ENCODE peak calls at places on chromosome 7, in eight cellular contexts. F is uterus, B is PC-3, X is lower lobe of right lung, A is neuronal stem cell, U is PC-9, H is sigmoid colon, M is hepatocyte. K is an unnamed sample. For H3K9me3, the result is how much of the 10 kb centered on the place peaks cover.

GRCh38 chr7:149330914-149331567 is 69.0 kb downstream of the ZNF783 start:
- DNase-seq in F (no peak), B (peak), X (no peak), A (no peak), U (peak), H (no peak), M (no peak), K (no peak)

GRCh38 chr7:41336455-41336952 is 366.4 kb downstream of the INHBA start:
- DNase-seq in F (no peak), B (no peak), X (no peak), A (no peak), U (no peak), H (no peak), M (no peak), K (no peak)

GRCh38 chr7:151687523-151688235 is 168.0 kb upstream of the RHEB start:
- DNase-seq in F (peak), B (peak), X (peak), A (peak), U (peak), H (peak), M (peak), K (no peak)

GRCh38 chr7:68321076-68321639 is 1277.1 kb upstream of the AUTS2 start:
- DNase-seq in F (peak), B (peak), X (no peak), A (no peak), U (peak), H (peak), M (peak), K (no peak)

GRCh38 chr7:138023618-138024333 is 21.9 kb upstream of the CREB3L2 start:
- DNase-seq in F (no peak), B (no peak), X (no peak), A (no peak), U (no peak), H (no peak), M (no peak), K (no peak)

GRCh38 chr7:73896454-73896853 is 35.5 kb downstream of the TMEM270 start:
- DNase-seq in F (no peak), B (peak), X (no peak), A (no peak), U (no peak), H (no peak), M (no peak), K (no peak)

GRCh38 chr7:55539380-55539779 is 32.9 kb downstream of the VOPP1 start:
- DNase-seq in F (no peak), B (no peak), X (no peak), A (no peak), U (no peak), H (no peak), M (no peak), K (no peak)

GRCh38 chr7:14688208-14688607 is 214.3 kb downstream of the DGKB start:
- DNase-seq in F (no peak), B (no peak), X (no peak), A (no peak), U (no peak), H (no peak), M (no peak), K (no peak)

GRCh38 chr7:127654404-127655392 is 2.7 kb downstream of the SND1 start:
- DNase-seq in F (no peak), B (no peak), X (no peak), A (no peak), U (no peak), H (no peak), M (no peak), K (no peak)

GRCh38 chr7:19963695-19964094 is 190.3 kb upstream of the TMEM196 start:
- DNase-seq in F (no peak), B (no peak), X (no peak), A (no peak), U (no peak), H (no peak), M (no peak), K (no peak)

GRCh38 chr7:158824028-158824427 is 5.3 kb downstream of the ESYT2 start:
- DNase-seq in F (no peak), B (no peak), X (no peak), A (no peak), U (no peak), H (no peak), M (no peak), K (no peak)

GRCh38 chr7:30472771-30473392 is 5.7 kb downstream of the NOD1 start:
- DNase-seq in F (no peak), B (no peak), X (no peak), A (no peak), U (peak), H (peak), M (peak), K (no peak)

GRCh38 chr7:34417781-34418180 is 240.2 kb upstream of the NPSR1 start:
- DNase-seq in F (no peak), B (no peak), X (no peak), A (no peak), U (no peak), H (no peak), M (no peak), K (no peak)

GRCh38 chr7:96121752-96122151 is 200.1 kb downstream of the SLC25A13 start:
- DNase-seq in F (no peak), B (no peak), X (no peak), A (no peak), U (no peak), H (no peak), M (no peak), K (no peak)

GRCh38 chr7:75925717-75926435 is 10.9 kb downstream of the POR start:
- DNase-seq in F (no peak), B (no peak), X (no peak), A (no peak), U (no peak), H (no peak), M (no peak), K (no peak)

GRCh38 chr7:96548664-96549063 is 161.0 kb downstream of the SEM1 start:
- DNase-seq in F (no peak), B (peak), X (no peak), A (no peak), U (peak), H (no peak), M (peak), K (no peak)

GRCh38 chr7:3695602-3696001 is 394.6 kb downstream of the SDK1 start:
- DNase-seq in F (no peak), B (peak), X (no peak), A (no peak), U (no peak), H (no peak), M (no peak), K (no peak)

GRCh38 chr7:131636092-131636491 is 79.7 kb upstream of the PODXL start:
- DNase-seq in F (no peak), B (no peak), X (no peak), A (no peak), U (no peak), H (no peak), M (no peak), K (no peak)

GRCh38 chr7:11212080-11212711 is 238.5 kb downstream of the PHF14 start:
- DNase-seq in F (peak), B (peak), X (no peak), A (peak), U (peak), H (peak), M (peak), K (peak)

GRCh38 chr7:25845341-25845923 is 306.6 kb upstream of the NFE2L3 start:
- DNase-seq in F (no peak), B (no peak), X (no peak), A (no peak), U (no peak), H (no peak), M (peak), K (no peak)

GRCh38 chr7:47521816-47522561 is 59.9 kb downstream of the TNS3 start:
- DNase-seq in F (no peak), B (no peak), X (no peak), A (no peak), U (no peak), H (no peak), M (no peak), K (no peak)

GRCh38 chr7:94274828-94275227 is 119.9 kb upstream of the COL1A2 start:
- DNase-seq in F (no peak), B (no peak), X (no peak), A (no peak), U (no peak), H (no peak), M (no peak), K (no peak)

GRCh38 chr7:54541941-54542618 is at the start of gene VSTM2A:
- DNase-seq in F (no peak), B (no peak), X (no peak), A (peak), U (no peak), H (no peak), M (peak), K (no peak)

GRCh38 chr7:55130554-55131198 is 111.9 kb downstream of the EGFR start:
- DNase-seq in F (peak), B (no peak), X (no peak), A (peak), U (peak), H (peak), M (no peak), K (no peak)

GRCh38 chr7:94395141-94396041 is 696 bp downstream of the COL1A2 start:
- DNase-seq in F (peak), B (peak), X (no peak), A (peak), U (no peak), H (peak), M (peak), K (no peak)

DNA sequence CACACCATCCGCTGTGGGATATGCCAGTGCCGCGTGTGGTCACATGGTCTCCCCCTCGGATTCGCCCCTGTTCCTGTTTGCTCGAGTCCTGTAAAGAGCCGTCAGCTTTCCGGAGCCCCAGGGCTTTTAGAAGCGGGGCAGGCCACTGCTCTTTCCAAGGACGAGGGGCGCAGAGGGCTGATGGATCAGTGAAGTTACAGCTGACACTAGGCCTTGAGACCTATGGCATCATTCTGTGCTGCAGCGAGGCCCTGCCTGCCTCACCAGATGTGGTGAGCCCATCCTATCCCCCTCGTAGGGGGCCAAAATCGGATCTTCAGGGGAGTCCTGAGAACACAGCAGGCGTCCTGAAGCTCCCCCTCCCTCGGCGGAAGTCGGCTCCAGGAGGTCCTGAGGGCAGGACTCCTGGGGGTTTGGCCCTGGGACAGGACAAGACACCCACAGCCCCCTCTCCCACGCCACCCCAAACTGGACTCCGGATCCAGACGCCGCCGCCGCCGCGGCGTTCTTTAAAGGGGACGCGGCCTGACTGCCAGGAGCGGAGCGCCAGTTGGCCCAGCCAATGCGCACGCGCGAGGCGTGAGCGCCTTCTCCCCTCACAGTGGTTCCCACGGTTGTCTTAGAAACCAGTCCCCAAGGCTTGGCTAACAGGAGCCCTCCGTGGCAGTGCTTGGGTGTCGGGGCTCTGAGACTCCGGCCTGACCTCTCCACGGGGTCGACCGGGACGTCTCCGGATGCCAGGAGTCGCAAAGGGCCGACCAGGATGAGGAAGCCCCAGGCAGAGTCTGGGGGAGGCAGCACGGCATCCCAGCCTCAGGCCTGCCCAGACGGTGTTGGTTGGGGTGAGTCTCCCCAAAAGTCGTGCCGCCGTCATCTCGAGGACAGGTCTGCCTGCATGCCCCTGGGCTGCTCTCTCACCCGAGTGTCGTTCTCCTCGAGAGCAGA is 371.7 kb downstream of the ZNF716 start:
- DNase-seq in F (no peak), B (no peak), X (no peak), A (no peak), U (no peak), H (no peak), M (no peak), K (no peak)
- H3K9me3 ChIP-seq in F (under half), B (under half), X (under half), A (under half), U (under half), H (under half), M (under half), K (under half)

GRCh38 chr7:1650363-1651030 is 19.6 kb upstream of the ELFN1 start:
- DNase-seq in F (no peak), B (no peak), X (peak), A (no peak), U (no peak), H (no peak), M (peak), K (no peak)
- H3K9me3 ChIP-seq in F (under half), B (under half), X (under half), A (under half), U (under half), H (under half), M (under half), K (under half)

DNA sequence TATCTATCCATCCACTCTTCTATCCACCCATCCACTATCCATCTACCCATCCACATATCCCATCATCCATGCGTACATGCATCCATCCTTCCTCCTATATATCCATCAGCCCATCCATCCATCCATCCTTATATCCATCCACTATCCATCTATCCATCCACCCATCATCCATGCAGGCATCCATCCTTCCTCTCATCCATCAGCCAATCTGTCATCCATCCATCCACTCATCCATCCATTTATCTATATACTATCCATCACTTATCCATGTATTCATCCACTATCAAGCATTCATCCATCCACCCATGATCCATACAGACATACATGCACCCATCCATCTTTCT is 485.9 kb downstream of the DNAJB6 start:
- DNase-seq in F (no peak), B (no peak), X (no peak), A (no peak), U (no peak), H (no peak), M (no peak), K (no peak)
- H3K9me3 ChIP-seq in F (under half), B (under half), X (under half), A (under half), U (under half), H (under half), M (under half), K (under half)

GRCh38 chr7:145797507-145797906 is 319.1 kb upstream of the CNTNAP2 start:
- DNase-seq in F (no peak), B (no peak), X (no peak), A (no peak), U (no peak), H (no peak), M (no peak), K (no peak)

GRCh38 chr7:145795132-145795531 is 321.5 kb upstream of the CNTNAP2 start:
- DNase-seq in F (no peak), B (no peak), X (no peak), A (no peak), U (no peak), H (no peak), M (no peak), K (no peak)
- H3K9me3 ChIP-seq in F (under half), B (under half), X (under half), A (under half), U (under half), H (under half), M (under half), K (under half)